ENCODE peak calls at places on chromosomes 13 and 19, in ten cellular contexts. One of them, this sample, is unnamed. For H3K4me1 and H3K9me3, the result is how much of the 10 kb centered on the place peaks cover.

GRCh38 chr13:85659493-85659892 is 139.7 kb downstream of the SLITRK6 start:
- DNase-seq in Karpas-422: no peak
- DNase-seq in cardiac muscle cell: no peak
- DNase-seq in HAP-1: no peak
- DNase-seq in H9: no peak
- DNase-seq in body of pancreas: no peak
- DNase-seq in lung: no peak
- DNase-seq in ovary: no peak
- DNase-seq in effector memory CD4-positive, alpha-beta T cell: no peak
- DNase-seq in CD4-positive, CD25-positive, alpha-beta regulatory T cell: no peak
- DNase-seq in this sample: no peak

GRCh38 chr13:64643066-64643465 is 2587.1 kb downstream of the PCDH9 start:
- DNase-seq in HAP-1: no peak
- DNase-seq in Karpas-422: no peak
- DNase-seq in ovary: no peak
- DNase-seq in CD4-positive, CD25-positive, alpha-beta regulatory T cell: no peak
- DNase-seq in H9: no peak
- DNase-seq in body of pancreas: no peak
- DNase-seq in lung: no peak
- DNase-seq in cardiac muscle cell: no peak
- DNase-seq in effector memory CD4-positive, alpha-beta T cell: no peak
- DNase-seq in this sample: no peak

GRCh38 chr19:50266896-50267295 is 62.3 kb downstream of the KCNC3 start:
- DNase-seq in H9: peak
- DNase-seq in effector memory CD4-positive, alpha-beta T cell: no peak
- DNase-seq in HAP-1: peak
- DNase-seq in CD4-positive, CD25-positive, alpha-beta regulatory T cell: peak
- DNase-seq in lung: no peak
- DNase-seq in body of pancreas: no peak
- DNase-seq in Karpas-422: peak
- DNase-seq in ovary: no peak
- DNase-seq in cardiac muscle cell: no peak
- DNase-seq in this sample: no peak

GRCh38 chr19:50276370-50277063 is 52.7 kb downstream of the KCNC3 start:
- DNase-seq in CD4-positive, CD25-positive, alpha-beta regulatory T cell: no peak
- DNase-seq in HAP-1: no peak
- DNase-seq in H9: no peak
- DNase-seq in effector memory CD4-positive, alpha-beta T cell: no peak
- DNase-seq in lung: no peak
- DNase-seq in cardiac muscle cell: no peak
- DNase-seq in Karpas-422: no peak
- DNase-seq in ovary: no peak
- DNase-seq in body of pancreas: no peak
- DNase-seq in this sample: no peak

GRCh38 chr19:58218899-58219298 is 9.8 kb upstream of the ZNF544 start:
- DNase-seq in Karpas-422: peak
- DNase-seq in body of pancreas: no peak
- DNase-seq in ovary: no peak
- DNase-seq in lung: no peak
- DNase-seq in cardiac muscle cell: peak
- DNase-seq in HAP-1: peak
- DNase-seq in effector memory CD4-positive, alpha-beta T cell: peak
- DNase-seq in H9: peak
- DNase-seq in CD4-positive, CD25-positive, alpha-beta regulatory T cell: peak
- DNase-seq in this sample: no peak

GRCh38 chr19:42989851-42990250 is 36.4 kb downstream of the PSG11 start:
- DNase-seq in lung: no peak
- DNase-seq in cardiac muscle cell: no peak
- DNase-seq in HAP-1: no peak
- DNase-seq in CD4-positive, CD25-positive, alpha-beta regulatory T cell: no peak
- DNase-seq in ovary: no peak
- DNase-seq in effector memory CD4-positive, alpha-beta T cell: no peak
- DNase-seq in body of pancreas: no peak
- DNase-seq in H9: no peak
- DNase-seq in Karpas-422: no peak
- DNase-seq in this sample: no peak

GRCh38 chr13:48403151-48403631 is 9.7 kb downstream of the LPAR6 start:
- DNase-seq in cardiac muscle cell: no peak
- DNase-seq in body of pancreas: no peak
- DNase-seq in effector memory CD4-positive, alpha-beta T cell: no peak
- DNase-seq in ovary: no peak
- DNase-seq in lung: no peak
- DNase-seq in Karpas-422: no peak
- DNase-seq in H9: no peak
- DNase-seq in HAP-1: no peak
- DNase-seq in CD4-positive, CD25-positive, alpha-beta regulatory T cell: peak
- DNase-seq in this sample: no peak

GRCh38 chr19:4830332-4830731 is 1.2 kb downstream of the TICAM1 start:
- DNase-seq in ovary: no peak
- DNase-seq in H9: no peak
- DNase-seq in CD4-positive, CD25-positive, alpha-beta regulatory T cell: no peak
- DNase-seq in effector memory CD4-positive, alpha-beta T cell: no peak
- DNase-seq in HAP-1: no peak
- DNase-seq in cardiac muscle cell: no peak
- DNase-seq in lung: no peak
- DNase-seq in Karpas-422: no peak
- DNase-seq in body of pancreas: no peak
- DNase-seq in this sample: no peak

GRCh38 chr19:40717325-40717879 is 490 bp downstream of the ITPKC start:
- DNase-seq in cardiac muscle cell: no peak
- DNase-seq in ovary: no peak
- DNase-seq in CD4-positive, CD25-positive, alpha-beta regulatory T cell: peak
- DNase-seq in H9: no peak
- DNase-seq in HAP-1: no peak
- DNase-seq in body of pancreas: peak
- DNase-seq in Karpas-422: no peak
- DNase-seq in effector memory CD4-positive, alpha-beta T cell: no peak
- DNase-seq in lung: no peak
- DNase-seq in this sample: no peak

GRCh38 chr13:106378263-106378662 is 157.2 kb downstream of the EFNB2 start:
- DNase-seq in body of pancreas: no peak
- DNase-seq in H9: no peak
- DNase-seq in Karpas-422: no peak
- DNase-seq in ovary: no peak
- DNase-seq in lung: no peak
- DNase-seq in cardiac muscle cell: no peak
- DNase-seq in HAP-1: no peak
- DNase-seq in effector memory CD4-positive, alpha-beta T cell: no peak
- DNase-seq in CD4-positive, CD25-positive, alpha-beta regulatory T cell: no peak
- DNase-seq in this sample: no peak

GRCh38 chr13:25116044-25116443 is 20.1 kb downstream of the PABPC3 start:
- DNase-seq in HAP-1: no peak
- DNase-seq in ovary: no peak
- DNase-seq in CD4-positive, CD25-positive, alpha-beta regulatory T cell: no peak
- DNase-seq in body of pancreas: no peak
- DNase-seq in cardiac muscle cell: no peak
- DNase-seq in lung: no peak
- DNase-seq in H9: no peak
- DNase-seq in effector memory CD4-positive, alpha-beta T cell: no peak
- DNase-seq in Karpas-422: no peak
- DNase-seq in this sample: no peak

DNA sequence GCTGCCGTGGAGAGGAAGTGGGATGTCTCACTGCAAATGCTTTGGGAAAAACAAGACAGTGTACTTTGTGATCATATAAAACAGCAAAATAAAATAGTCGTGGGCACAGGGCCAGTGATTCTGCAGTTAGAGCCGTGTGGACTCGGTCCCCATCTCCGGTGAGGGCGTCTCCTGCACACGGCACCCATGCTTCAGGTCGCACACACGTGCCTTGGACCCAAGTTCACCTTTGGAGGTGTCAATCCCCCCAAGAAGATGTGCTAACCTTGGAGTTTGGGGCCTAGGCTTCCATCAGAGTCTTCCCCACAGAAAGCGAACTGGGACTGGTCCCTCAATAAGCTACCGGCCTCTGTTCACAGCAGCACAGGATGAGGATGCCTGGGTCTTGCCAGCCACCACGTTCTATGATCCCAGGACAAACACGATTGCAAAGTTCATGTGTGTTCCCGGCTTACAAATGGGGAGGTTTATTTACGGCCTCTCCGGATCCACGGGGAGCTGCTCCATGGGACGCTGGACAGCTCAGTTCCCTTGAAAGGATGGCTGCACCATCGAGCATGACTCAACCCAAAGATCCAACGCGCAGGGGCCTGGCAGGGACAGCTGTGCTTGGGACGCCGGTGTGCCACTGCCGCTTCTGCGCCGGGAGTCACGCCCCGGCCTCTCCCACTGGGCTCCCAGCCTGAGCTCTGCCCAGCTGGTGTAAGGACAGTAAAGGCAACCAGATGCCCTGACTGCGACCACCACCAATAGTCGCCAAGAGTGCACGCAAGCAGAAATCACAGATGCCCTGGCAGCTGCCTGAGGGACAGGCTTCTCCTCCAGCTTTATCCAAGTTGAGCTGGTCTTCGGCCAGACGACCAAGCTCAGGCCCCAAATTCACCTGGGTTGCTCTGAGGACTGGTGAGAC is 8.6 kb downstream of the GAS6 start:
- DNase-seq in body of pancreas: no peak
- DNase-seq in ovary: no peak
- DNase-seq in H9: peak
- DNase-seq in Karpas-422: no peak
- DNase-seq in CD4-positive, CD25-positive, alpha-beta regulatory T cell: no peak
- DNase-seq in HAP-1: no peak
- DNase-seq in effector memory CD4-positive, alpha-beta T cell: no peak
- DNase-seq in lung: no peak
- DNase-seq in cardiac muscle cell: no peak
- DNase-seq in this sample: peak
- H3K4me1 ChIP-seq in body of pancreas: half or more
- H3K4me1 ChIP-seq in ovary: under half
- H3K4me1 ChIP-seq in H9: under half
- H3K4me1 ChIP-seq in Karpas-422: under half
- H3K4me1 ChIP-seq in CD4-positive, CD25-positive, alpha-beta regulatory T cell: under half
- H3K4me1 ChIP-seq in HAP-1: under half
- H3K4me1 ChIP-seq in effector memory CD4-positive, alpha-beta T cell: under half
- H3K4me1 ChIP-seq in lung: under half
- H3K4me1 ChIP-seq in cardiac muscle cell: under half
- H3K4me1 ChIP-seq in this sample: half or more

GRCh38 chr13:43574601-43575000 is 212.2 kb downstream of the ENOX1 start:
- DNase-seq in H9: no peak
- DNase-seq in ovary: no peak
- DNase-seq in effector memory CD4-positive, alpha-beta T cell: no peak
- DNase-seq in cardiac muscle cell: no peak
- DNase-seq in body of pancreas: no peak
- DNase-seq in CD4-positive, CD25-positive, alpha-beta regulatory T cell: no peak
- DNase-seq in lung: no peak
- DNase-seq in Karpas-422: no peak
- DNase-seq in HAP-1: no peak
- DNase-seq in this sample: no peak
- H3K9me3 ChIP-seq in H9: under half
- H3K9me3 ChIP-seq in ovary: under half
- H3K9me3 ChIP-seq in effector memory CD4-positive, alpha-beta T cell: under half
- H3K9me3 ChIP-seq in cardiac muscle cell: under half
- H3K9me3 ChIP-seq in body of pancreas: under half
- H3K9me3 ChIP-seq in CD4-positive, CD25-positive, alpha-beta regulatory T cell: under half
- H3K9me3 ChIP-seq in lung: under half
- H3K9me3 ChIP-seq in Karpas-422: under half
- H3K9me3 ChIP-seq in HAP-1: under half
- H3K9me3 ChIP-seq in this sample: under half

GRCh38 chr13:51594432-51594831 is 10.2 kb downstream of the WDFY2 start:
- DNase-seq in Karpas-422: no peak
- DNase-seq in body of pancreas: no peak
- DNase-seq in effector memory CD4-positive, alpha-beta T cell: no peak
- DNase-seq in ovary: no peak
- DNase-seq in cardiac muscle cell: no peak
- DNase-seq in H9: no peak
- DNase-seq in CD4-positive, CD25-positive, alpha-beta regulatory T cell: no peak
- DNase-seq in HAP-1: no peak
- DNase-seq in lung: no peak
- DNase-seq in this sample: no peak
- H3K4me1 ChIP-seq in Karpas-422: under half
- H3K4me1 ChIP-seq in body of pancreas: half or more
- H3K4me1 ChIP-seq in effector memory CD4-positive, alpha-beta T cell: under half
- H3K4me1 ChIP-seq in ovary: under half
- H3K4me1 ChIP-seq in cardiac muscle cell: under half
- H3K4me1 ChIP-seq in H9: under half
- H3K4me1 ChIP-seq in CD4-positive, CD25-positive, alpha-beta regulatory T cell: under half
- H3K4me1 ChIP-seq in HAP-1: under half
- H3K4me1 ChIP-seq in lung: under half
- H3K4me1 ChIP-seq in this sample: under half

GRCh38 chr19:9054207-9054606 is 32.7 kb upstream of the OR1M1 start:
- DNase-seq in ovary: no peak
- DNase-seq in cardiac muscle cell: no peak
- DNase-seq in Karpas-422: no peak
- DNase-seq in lung: no peak
- DNase-seq in CD4-positive, CD25-positive, alpha-beta regulatory T cell: no peak
- DNase-seq in HAP-1: no peak
- DNase-seq in body of pancreas: no peak
- DNase-seq in H9: no peak
- DNase-seq in effector memory CD4-positive, alpha-beta T cell: no peak
- DNase-seq in this sample: no peak

GRCh38 chr19:9054768-9055167 is 32.1 kb upstream of the OR1M1 start:
- DNase-seq in ovary: no peak
- DNase-seq in effector memory CD4-positive, alpha-beta T cell: no peak
- DNase-seq in body of pancreas: no peak
- DNase-seq in CD4-positive, CD25-positive, alpha-beta regulatory T cell: no peak
- DNase-seq in HAP-1: peak
- DNase-seq in lung: no peak
- DNase-seq in cardiac muscle cell: no peak
- DNase-seq in H9: peak
- DNase-seq in Karpas-422: no peak
- DNase-seq in this sample: no peak

GRCh38 chr19:9060559-9061340 is 26.1 kb upstream of the OR1M1 start:
- DNase-seq in CD4-positive, CD25-positive, alpha-beta regulatory T cell: no peak
- DNase-seq in HAP-1: no peak
- DNase-seq in body of pancreas: no peak
- DNase-seq in Karpas-422: no peak
- DNase-seq in cardiac muscle cell: no peak
- DNase-seq in ovary: no peak
- DNase-seq in lung: no peak
- DNase-seq in effector memory CD4-positive, alpha-beta T cell: no peak
- DNase-seq in H9: no peak
- DNase-seq in this sample: no peak

GRCh38 chr19:9061879-9062278 is 25.0 kb upstream of the OR1M1 start:
- DNase-seq in body of pancreas: no peak
- DNase-seq in CD4-positive, CD25-positive, alpha-beta regulatory T cell: no peak
- DNase-seq in H9: no peak
- DNase-seq in Karpas-422: no peak
- DNase-seq in cardiac muscle cell: no peak
- DNase-seq in ovary: no peak
- DNase-seq in lung: no peak
- DNase-seq in effector memory CD4-positive, alpha-beta T cell: no peak
- DNase-seq in HAP-1: no peak
- DNase-seq in this sample: no peak

DNA sequence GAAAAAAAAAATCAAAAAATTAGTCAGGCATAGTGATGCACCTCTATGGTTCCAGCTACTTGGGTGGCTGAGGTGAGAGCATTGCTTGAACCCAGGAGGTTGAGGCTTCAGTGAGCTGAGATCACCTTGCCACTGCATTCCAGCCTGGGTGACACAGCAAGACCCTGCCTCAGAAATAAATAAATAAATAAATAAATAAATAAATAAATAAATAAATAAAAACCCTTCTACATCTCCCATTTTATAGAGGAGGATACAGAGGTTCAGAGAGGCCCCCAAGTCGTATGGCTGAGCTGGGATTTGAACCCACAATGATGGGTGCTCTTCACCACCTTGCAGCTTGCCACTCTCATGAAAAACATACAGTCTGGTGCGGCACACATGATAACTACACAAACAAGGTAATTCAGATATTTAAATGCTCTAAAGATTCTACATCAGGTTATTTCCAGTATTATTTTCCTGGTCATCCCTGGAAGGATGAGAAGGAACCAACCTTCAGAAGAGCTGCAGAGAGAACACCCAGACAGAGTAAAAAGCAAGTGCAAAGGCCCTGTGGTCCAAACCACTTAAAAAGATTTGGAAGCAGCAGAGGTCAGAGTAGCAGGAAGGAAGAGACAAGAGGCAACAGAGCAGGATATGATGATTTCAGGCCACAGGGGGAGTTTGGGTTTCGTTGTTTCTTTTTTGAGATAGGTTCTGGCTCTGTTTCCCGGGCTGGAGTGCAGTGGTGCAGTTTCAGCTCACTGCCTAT is 29.2 kb upstream of the OR1M1 start:
- DNase-seq in CD4-positive, CD25-positive, alpha-beta regulatory T cell: no peak
- DNase-seq in body of pancreas: no peak
- DNase-seq in lung: no peak
- DNase-seq in effector memory CD4-positive, alpha-beta T cell: no peak
- DNase-seq in ovary: no peak
- DNase-seq in Karpas-422: no peak
- DNase-seq in cardiac muscle cell: no peak
- DNase-seq in H9: no peak
- DNase-seq in HAP-1: no peak
- DNase-seq in this sample: no peak
- H3K9me3 ChIP-seq in CD4-positive, CD25-positive, alpha-beta regulatory T cell: under half
- H3K9me3 ChIP-seq in body of pancreas: under half
- H3K9me3 ChIP-seq in lung: under half
- H3K9me3 ChIP-seq in effector memory CD4-positive, alpha-beta T cell: under half
- H3K9me3 ChIP-seq in ovary: under half
- H3K9me3 ChIP-seq in Karpas-422: under half
- H3K9me3 ChIP-seq in cardiac muscle cell: under half
- H3K9me3 ChIP-seq in H9: under half
- H3K9me3 ChIP-seq in HAP-1: under half
- H3K9me3 ChIP-seq in this sample: under half